ENCODE peak calls at places on chromosome 16, in seven cellular contexts. T, G, V, M, L, H and U are unnamed samples. For H3K9me3, the result is how much of the 10 kb centered on the place peaks cover.

GRCh38 chr16:80583466-80583865 is 42.7 kb downstream of the DYNLRB2 start:
- DNase-seq in T (no peak), G (peak), V (no peak), M (no peak), L (no peak), H (peak), U (no peak)

GRCh38 chr16:51886456-51886855 is 660.5 kb downstream of the TOX3 start:
- DNase-seq in T (no peak), G (no peak), V (no peak), M (no peak), L (no peak), H (no peak), U (no peak)

GRCh38 chr16:31529398-31530312 is 2.0 kb downstream of the AHSP start:
- DNase-seq in T (no peak), G (no peak), V (peak), M (peak), L (no peak), H (no peak), U (no peak)

GRCh38 chr16:81657224-81657623 is 121.9 kb upstream of the PLCG2 start:
- DNase-seq in T (no peak), G (no peak), V (no peak), M (no peak), L (no peak), H (no peak), U (no peak)

GRCh38 chr16:85670840-85671239 is 17.9 kb downstream of the GINS2 start:
- DNase-seq in T (no peak), G (no peak), V (no peak), M (no peak), L (no peak), H (no peak), U (no peak)

GRCh38 chr16:49859139-49859947 is 3.4 kb upstream of the ZNF423 start:
- DNase-seq in T (no peak), G (peak), V (peak), M (peak), L (no peak), H (no peak), U (peak)

GRCh38 chr16:27222499-27223225 is 19.3 kb downstream of the KDM8 start:
- DNase-seq in T (no peak), G (peak), V (no peak), M (peak), L (no peak), H (peak), U (no peak)

GRCh38 chr16:59527206-59527997 is 793.3 kb upstream of the GOT2 start:
- DNase-seq in T (peak), G (no peak), V (no peak), M (no peak), L (no peak), H (peak), U (no peak)

GRCh38 chr16:15786501-15786900 is 70.3 kb downstream of the MYH11 start:
- DNase-seq in T (no peak), G (no peak), V (no peak), M (no peak), L (no peak), H (no peak), U (no peak)

GRCh38 chr16:47395733-47396503 is 64.9 kb downstream of the ITFG1 start:
- DNase-seq in T (no peak), G (no peak), V (no peak), M (no peak), L (no peak), H (no peak), U (no peak)
- H3K9me3 ChIP-seq in T (under half), G (under half), V (under half), M (under half), L (under half), H (under half), U (under half)

DNA sequence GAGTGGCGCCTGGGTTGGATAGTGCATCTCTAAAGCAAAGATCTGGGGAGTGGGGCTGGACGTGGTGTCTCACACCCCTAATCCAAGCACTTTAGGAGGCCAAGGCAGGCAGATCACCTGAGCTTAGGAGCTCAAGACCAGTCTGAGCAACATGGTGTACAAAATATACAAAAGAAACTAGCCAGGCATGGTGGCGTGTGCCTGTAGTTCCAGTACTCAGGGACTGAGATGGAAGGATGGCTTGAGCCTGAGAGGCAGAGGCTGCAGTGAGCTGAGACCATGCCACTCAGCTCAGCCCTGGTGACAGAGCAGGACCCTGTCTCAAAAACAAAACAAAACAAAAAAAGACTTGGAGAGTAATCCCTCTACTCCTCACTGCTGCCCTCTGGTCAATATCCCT is 96.0 kb downstream of the ZFHX3 start:
- DNase-seq in T (no peak), G (no peak), V (no peak), M (no peak), L (no peak), H (no peak), U (no peak)
- H3K27ac ChIP-seq in T (no peak), G (no peak), V (no peak), M (peak), L (no peak), H (no peak), U (no peak)

GRCh38 chr16:88785106-88785924 is at the start of gene PIEZO1:
- DNase-seq in T (peak), G (peak), V (peak), M (peak), L (no peak), H (peak), U (peak)

GRCh38 chr16:88784856-88785105 is 239 bp downstream of the PIEZO1 start:
- DNase-seq in T (no peak), G (no peak), V (no peak), M (no peak), L (no peak), H (no peak), U (no peak)

GRCh38 chr16:88784074-88784855 is 755 bp downstream of the PIEZO1 start:
- DNase-seq in T (peak), G (peak), V (peak), M (peak), L (no peak), H (peak), U (peak)

GRCh38 chr16:88782454-88783390 is 2.3 kb downstream of the PIEZO1 start:
- DNase-seq in T (no peak), G (no peak), V (no peak), M (peak), L (peak), H (peak), U (no peak)

DNA sequence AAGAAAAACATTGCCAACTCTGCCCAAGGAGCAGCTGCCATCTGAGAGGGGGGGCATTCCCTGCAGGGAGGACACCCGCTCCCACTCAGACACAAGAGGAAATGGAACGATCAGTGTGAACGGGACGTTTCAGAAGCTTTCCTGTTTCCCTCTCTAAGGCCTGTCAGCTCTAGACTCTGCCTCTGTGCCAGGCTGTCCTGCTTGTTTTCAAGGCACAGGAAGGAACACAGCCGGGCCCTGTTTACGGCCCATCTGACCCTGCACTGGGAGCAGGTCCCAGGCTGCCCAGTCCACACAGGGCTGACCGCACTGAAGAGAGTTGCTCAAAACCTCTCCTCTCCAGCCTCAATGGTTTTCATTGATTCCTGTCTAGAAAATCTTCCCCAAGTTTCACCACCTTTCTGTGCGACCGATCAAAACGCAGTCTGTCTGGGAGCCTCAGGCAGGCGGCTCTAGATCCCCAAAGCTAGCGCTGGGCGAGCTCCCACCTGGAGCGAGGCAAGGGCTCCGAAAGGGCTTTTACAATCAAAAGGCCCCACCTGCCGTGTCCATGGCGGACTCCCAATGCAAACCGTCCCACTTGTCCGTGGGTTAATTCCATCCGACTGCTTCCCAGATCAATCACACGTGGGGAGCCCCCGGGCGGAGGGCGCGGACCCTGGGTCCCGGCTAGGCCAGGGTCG is 1.5 kb downstream of the PIEZO1 start:
- DNase-seq in T (no peak), G (no peak), V (no peak), M (no peak), L (no peak), H (peak), U (no peak)
- TF ChIP-seq POLR2A in T (no peak), G (no peak), V (no peak), M (no peak), L (no peak), H (no peak), U (no peak)

GRCh38 chr16:75048051-75048450 is 49.2 kb downstream of the ZNRF1 start:
- DNase-seq in T (no peak), G (no peak), V (no peak), M (no peak), L (no peak), H (no peak), U (no peak)

GRCh38 chr16:75043175-75043937 is 44.5 kb downstream of the ZNRF1 start:
- DNase-seq in T (no peak), G (no peak), V (no peak), M (no peak), L (no peak), H (no peak), U (no peak)

GRCh38 chr16:75042423-75043174 is 43.8 kb downstream of the ZNRF1 start:
- DNase-seq in T (no peak), G (no peak), V (no peak), M (no peak), L (no peak), H (no peak), U (no peak)

GRCh38 chr16:75044800-75045361 is 46.1 kb downstream of the ZNRF1 start:
- DNase-seq in T (peak), G (peak), V (peak), M (peak), L (no peak), H (no peak), U (no peak)

DNA sequence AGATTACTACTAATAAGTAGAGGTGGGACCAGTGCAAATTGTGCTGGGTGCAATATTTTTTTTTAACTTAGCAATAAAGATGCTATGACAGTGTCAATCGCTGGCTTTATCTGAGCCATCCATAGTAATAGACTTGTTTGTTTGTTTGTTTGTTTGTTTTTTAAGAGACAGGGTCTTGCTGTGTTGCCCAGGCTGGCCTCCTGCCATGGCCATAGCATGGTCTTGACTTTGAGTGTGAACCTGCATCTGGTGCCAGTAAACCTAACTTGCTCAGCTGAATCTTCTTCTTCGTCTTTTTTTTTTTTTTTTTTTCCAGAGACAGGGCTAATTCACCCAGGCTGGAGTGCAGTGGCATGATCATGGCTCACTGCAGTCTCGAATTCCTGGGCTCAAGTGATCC is 46.6 kb downstream of the ZNRF1 start:
- DNase-seq in T (no peak), G (no peak), V (no peak), M (no peak), L (no peak), H (no peak), U (no peak)
- H3K9me3 ChIP-seq in T (under half), G (under half), V (under half), M (under half), L (under half), H (under half), U (under half)

GRCh38 chr16:4836727-4837126 is 10.4 kb downstream of the GLYR1 start:
- DNase-seq in T (no peak), G (no peak), V (no peak), M (no peak), L (no peak), H (no peak), U (no peak)

GRCh38 chr16:4840984-4841383 is 6.1 kb downstream of the GLYR1 start:
- DNase-seq in T (no peak), G (no peak), V (no peak), M (no peak), L (no peak), H (no peak), U (no peak)

GRCh38 chr16:4837733-4838501 is 9.2 kb downstream of the GLYR1 start:
- DNase-seq in T (no peak), G (no peak), V (no peak), M (no peak), L (no peak), H (no peak), U (no peak)

GRCh38 chr16:4839942-4840341 is 7.1 kb downstream of the GLYR1 start:
- DNase-seq in T (peak), G (no peak), V (no peak), M (no peak), L (no peak), H (no peak), U (no peak)
- H3K27ac ChIP-seq in T (no peak), G (no peak), V (no peak), M (no peak), L (no peak), H (no peak), U (no peak)

DNA sequence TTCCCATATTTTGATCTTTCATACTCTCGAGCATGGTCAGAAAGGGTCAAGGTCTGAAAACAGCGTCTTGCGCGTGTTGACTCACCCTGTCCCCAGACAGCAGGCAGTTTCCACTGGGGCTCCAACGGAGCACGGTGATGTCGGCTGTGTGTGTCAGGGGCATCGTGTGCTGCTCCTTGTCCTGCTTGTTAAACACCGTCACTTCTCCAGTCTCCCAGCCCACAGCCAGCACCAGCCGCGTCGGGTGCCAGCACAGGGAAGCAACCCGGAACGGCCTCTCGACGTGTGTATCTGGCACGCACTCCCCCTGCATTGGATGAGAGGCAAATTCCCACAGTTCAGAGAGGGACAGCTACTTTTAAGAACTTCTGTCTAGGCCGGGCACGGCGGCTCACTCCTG is 9.6 kb downstream of the IFT140 start:
- DNase-seq in T (no peak), G (no peak), V (no peak), M (no peak), L (no peak), H (no peak), U (no peak)
- TF ChIP-seq POLR2A in T (no peak), G (no peak), V (no peak), M (no peak), L (no peak), H (no peak), U (no peak)

GRCh38 chr16:76766538-76766937 is 424.5 kb upstream of the MON1B start:
- DNase-seq in T (no peak), G (no peak), V (no peak), M (no peak), L (no peak), H (no peak), U (no peak)
- H3K9me3 ChIP-seq in T (under half), G (under half), V (under half), M (under half), L (under half), H (under half), U (under half)